ENCODE peak calls at places on chromosome 11, in nine cellular contexts. Z is GM23338; X is natural killer cell; G is body of pancreas; S is Calu3; P is IMR-90; Y is GM20000; N is CD8-positive, alpha-beta T cell; E is astrocyte of the cerebellum. J is an unnamed sample.

GRCh38 chr11:66020618-66021357 is 5.5 kb downstream of the CATSPER1 start:
- DNase-seq in Z (no peak), X (peak), G (no peak), S (peak), P (peak), Y (no peak), N (no peak), E (no peak), J (peak)

GRCh38 chr11:60972182-60973030 is 926 bp downstream of the CD6 start:
- DNase-seq in Z (no peak), X (no peak), G (no peak), S (no peak), P (no peak), Y (no peak), N (no peak), E (no peak), J (no peak)

GRCh38 chr11:117187007-117187406 is 8.5 kb downstream of the SIDT2 start:
- DNase-seq in Z (no peak), X (no peak), G (peak), S (no peak), P (no peak), Y (no peak), N (no peak), E (no peak), J (no peak)

GRCh38 chr11:113161671-113162589 is 152.5 kb upstream of the TTC12 start:
- DNase-seq in Z (no peak), X (no peak), G (peak), S (no peak), P (no peak), Y (no peak), N (no peak), E (no peak), J (no peak)

GRCh38 chr11:131537196-131537595 is 166.8 kb downstream of the NTM start:
- DNase-seq in Z (no peak), X (no peak), G (no peak), S (no peak), P (no peak), Y (no peak), N (no peak), E (no peak), J (no peak)

GRCh38 chr11:134561348-134561720 is 149.3 kb upstream of the B3GAT1 start:
- DNase-seq in Z (no peak), X (no peak), G (no peak), S (no peak), P (no peak), Y (no peak), N (no peak), E (no peak), J (no peak)

GRCh38 chr11:66840317-66841091 is 2.7 kb upstream of the RCE1 start:
- DNase-seq in Z (no peak), X (no peak), G (no peak), S (no peak), P (no peak), Y (no peak), N (no peak), E (no peak), J (no peak)

GRCh38 chr11:69253028-69253427 is 40.9 kb upstream of the MYEOV start:
- DNase-seq in Z (no peak), X (no peak), G (no peak), S (peak), P (peak), Y (no peak), N (no peak), E (peak), J (no peak)

GRCh38 chr11:77411717-77412441 is 62.0 kb downstream of the PAK1 start:
- DNase-seq in Z (peak), X (peak), G (peak), S (peak), P (peak), Y (peak), N (peak), E (peak), J (peak)

GRCh38 chr11:73889019-73889418 is 12.2 kb downstream of the PAAF1 start:
- DNase-seq in Z (no peak), X (no peak), G (no peak), S (no peak), P (peak), Y (no peak), N (no peak), E (no peak), J (no peak)

GRCh38 chr11:34157163-34157562 is 51.7 kb downstream of the NAT10 start:
- DNase-seq in Z (no peak), X (no peak), G (no peak), S (no peak), P (no peak), Y (no peak), N (no peak), E (no peak), J (no peak)

GRCh38 chr11:289706-290620 is 1.0 kb downstream of the PGGHG start:
- DNase-seq in Z (no peak), X (no peak), G (peak), S (no peak), P (no peak), Y (no peak), N (no peak), E (no peak), J (no peak)

GRCh38 chr11:86058360-86058759 is 10.5 kb downstream of the PICALM start:
- DNase-seq in Z (no peak), X (no peak), G (no peak), S (no peak), P (no peak), Y (no peak), N (no peak), E (no peak), J (no peak)

GRCh38 chr11:123063396-123064267 is 1.7 kb upstream of the HSPA8 start:
- DNase-seq in Z (peak), X (peak), G (peak), S (peak), P (peak), Y (no peak), N (no peak), E (peak), J (no peak)

GRCh38 chr11:109421981-109422590 is at the start of gene C11orf87:
- DNase-seq in Z (peak), X (no peak), G (no peak), S (no peak), P (no peak), Y (peak), N (no peak), E (no peak), J (peak)

GRCh38 chr11:94968334-94968958 is 4.9 kb downstream of the CWC15 start:
- DNase-seq in Z (peak), X (no peak), G (no peak), S (no peak), P (peak), Y (no peak), N (no peak), E (peak), J (no peak)

GRCh38 chr11:65334696-65335295 is 1.1 kb downstream of the DPF2 start:
- DNase-seq in Z (no peak), X (no peak), G (no peak), S (no peak), P (no peak), Y (no peak), N (no peak), E (no peak), J (no peak)

GRCh38 chr11:119188887-119189286 is 3.6 kb downstream of the NHERF4 start:
- DNase-seq in Z (no peak), X (no peak), G (no peak), S (no peak), P (no peak), Y (no peak), N (no peak), E (no peak), J (no peak)

GRCh38 chr11:84906995-84907394 is 720.1 kb downstream of the DLG2 start:
- DNase-seq in Z (no peak), X (no peak), G (no peak), S (no peak), P (peak), Y (no peak), N (no peak), E (no peak), J (no peak)

GRCh38 chr11:64165482-64165841 is 451 bp downstream of the MACROD1 start:
- DNase-seq in Z (no peak), X (no peak), G (peak), S (peak), P (no peak), Y (no peak), N (no peak), E (no peak), J (peak)
- TF ChIP-seq CTCF in Z (no peak), X (no peak), G (no peak), S (no peak), P (peak), Y (no peak), N (no peak), E (peak), J (peak)

GRCh38 chr11:32434387-32435151 is 770 bp downstream of the WT1 start:
- DNase-seq in Z (peak), X (no peak), G (no peak), S (no peak), P (no peak), Y (peak), N (no peak), E (no peak), J (peak)
- TF ChIP-seq CTCF in Z (peak), X (no peak), G (no peak), S (no peak), P (no peak), Y (no peak), N (no peak), E (no peak), J (no peak)

GRCh38 chr11:72598466-72598865 is 75.8 kb downstream of the PDE2A start:
- DNase-seq in Z (no peak), X (no peak), G (no peak), S (no peak), P (no peak), Y (no peak), N (no peak), E (no peak), J (no peak)

GRCh38 chr11:72599325-72600117 is 74.7 kb downstream of the PDE2A start:
- DNase-seq in Z (peak), X (no peak), G (no peak), S (no peak), P (no peak), Y (no peak), N (no peak), E (no peak), J (no peak)

GRCh38 chr11:72602250-72602904 is 71.8 kb downstream of the PDE2A start:
- DNase-seq in Z (no peak), X (no peak), G (no peak), S (no peak), P (no peak), Y (no peak), N (no peak), E (no peak), J (no peak)

GRCh38 chr11:72600557-72600956 is 73.7 kb downstream of the PDE2A start:
- DNase-seq in Z (no peak), X (no peak), G (no peak), S (no peak), P (no peak), Y (no peak), N (no peak), E (no peak), J (no peak)

GRCh38 chr11:72598901-72599300 is 75.3 kb downstream of the PDE2A start:
- DNase-seq in Z (peak), X (no peak), G (peak), S (peak), P (peak), Y (no peak), N (no peak), E (no peak), J (no peak)
- TF ChIP-seq CTCF in Z (peak), X (no peak), G (peak), S (peak), P (peak), Y (peak), N (no peak), E (peak), J (no peak)

DNA sequence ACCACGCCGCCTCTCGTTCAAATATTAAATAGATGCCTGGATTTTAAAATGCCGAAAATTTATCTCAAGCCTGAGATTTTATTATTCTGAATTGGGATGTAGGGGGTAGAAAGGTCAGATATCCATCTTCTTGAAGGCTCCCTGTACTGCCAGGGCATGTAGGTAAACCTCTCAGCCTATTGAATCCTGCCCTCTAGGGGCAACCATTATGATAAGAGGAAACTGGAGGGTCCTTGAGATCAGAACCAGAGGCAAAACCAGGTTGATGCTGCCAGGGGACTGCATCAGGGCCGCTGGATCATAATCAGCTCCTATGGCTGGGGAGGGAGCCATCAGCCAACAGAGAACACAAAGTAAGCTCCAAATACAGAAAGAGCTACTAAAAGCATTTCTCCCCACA is 92.4 kb downstream of the KCNC1 start:
- DNase-seq in Z (peak), X (no peak), G (no peak), S (no peak), P (no peak), Y (no peak), N (no peak), E (no peak), J (no peak)
- TF ChIP-seq CTCF in Z (peak), X (no peak), G (no peak), S (no peak), P (peak), Y (no peak), N (no peak), E (peak), J (no peak)

DNA sequence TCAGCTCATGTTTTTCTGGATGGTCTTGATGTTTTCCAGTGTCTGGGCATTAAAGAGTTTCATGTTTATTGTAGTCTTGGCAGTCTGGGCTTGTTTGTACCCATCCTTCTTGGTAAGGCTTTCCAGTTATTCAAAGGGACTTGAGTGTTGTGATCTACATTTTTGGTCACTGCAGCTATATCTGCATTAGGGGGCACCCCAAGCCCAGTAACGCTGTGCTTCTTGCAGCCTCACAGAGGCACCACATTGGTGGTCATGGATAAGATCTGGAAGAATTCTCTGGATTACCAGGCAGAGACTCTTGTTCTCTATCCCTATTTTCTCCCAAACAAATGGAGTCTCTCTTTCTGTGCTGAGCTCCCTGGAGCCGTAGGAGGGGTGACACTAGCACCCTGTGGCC is 451.5 kb upstream of the FAT3 start:
- DNase-seq in Z (peak), X (no peak), G (no peak), S (peak), P (no peak), Y (no peak), N (no peak), E (no peak), J (no peak)
- TF ChIP-seq CTCF in Z (peak), X (no peak), G (no peak), S (no peak), P (no peak), Y (no peak), N (no peak), E (peak), J (no peak)

GRCh38 chr11:88337342-88338222 is at the start of gene CTSC:
- DNase-seq in Z (peak), X (peak), G (peak), S (peak), P (peak), Y (peak), N (peak), E (peak), J (peak)
- TF ChIP-seq CTCF in Z (no peak), X (no peak), G (no peak), S (no peak), P (peak), Y (no peak), N (no peak), E (no peak), J (no peak)

DNA sequence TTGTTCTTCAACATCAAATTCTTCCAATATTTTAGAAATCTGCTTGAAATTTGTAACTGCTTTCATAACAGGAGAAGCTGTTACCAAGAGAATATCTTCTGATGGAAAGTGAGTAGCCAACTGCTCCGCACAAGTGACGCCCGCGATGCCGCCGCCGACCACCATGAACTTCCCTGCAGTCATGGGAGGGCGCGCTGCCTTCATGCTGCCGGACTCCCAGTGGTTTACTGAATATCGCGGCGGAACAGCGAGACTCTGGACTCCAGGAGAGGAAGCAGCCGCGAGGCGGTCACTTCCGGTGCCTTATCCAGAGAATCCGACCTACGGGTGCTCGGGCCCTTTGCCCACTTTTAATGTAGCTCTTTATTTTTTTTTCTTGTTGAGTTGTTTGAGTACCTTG is 190.6 kb downstream of the GUCY1A2 start:
- DNase-seq in Z (no peak), X (no peak), G (no peak), S (no peak), P (no peak), Y (no peak), N (no peak), E (no peak), J (no peak)
- TF ChIP-seq CTCF in Z (no peak), X (no peak), G (no peak), S (no peak), P (no peak), Y (no peak), N (no peak), E (no peak), J (no peak)

GRCh38 chr11:2122907-2123627 is 16.1 kb downstream of the IGF2 start:
- DNase-seq in Z (no peak), X (no peak), G (no peak), S (no peak), P (no peak), Y (no peak), N (no peak), E (no peak), J (no peak)
- TF ChIP-seq CTCF in Z (peak), X (no peak), G (no peak), S (peak), P (no peak), Y (no peak), N (no peak), E (no peak), J (no peak)

GRCh38 chr11:11898648-11899047 is 56.9 kb downstream of the USP47 start:
- DNase-seq in Z (no peak), X (no peak), G (no peak), S (no peak), P (no peak), Y (no peak), N (no peak), E (no peak), J (no peak)

GRCh38 chr11:11894486-11894885 is 52.7 kb downstream of the USP47 start:
- DNase-seq in Z (peak), X (no peak), G (no peak), S (no peak), P (peak), Y (no peak), N (no peak), E (peak), J (no peak)

GRCh38 chr11:11899401-11899800 is 57.6 kb downstream of the USP47 start:
- DNase-seq in Z (peak), X (no peak), G (no peak), S (no peak), P (no peak), Y (no peak), N (no peak), E (no peak), J (no peak)

DNA sequence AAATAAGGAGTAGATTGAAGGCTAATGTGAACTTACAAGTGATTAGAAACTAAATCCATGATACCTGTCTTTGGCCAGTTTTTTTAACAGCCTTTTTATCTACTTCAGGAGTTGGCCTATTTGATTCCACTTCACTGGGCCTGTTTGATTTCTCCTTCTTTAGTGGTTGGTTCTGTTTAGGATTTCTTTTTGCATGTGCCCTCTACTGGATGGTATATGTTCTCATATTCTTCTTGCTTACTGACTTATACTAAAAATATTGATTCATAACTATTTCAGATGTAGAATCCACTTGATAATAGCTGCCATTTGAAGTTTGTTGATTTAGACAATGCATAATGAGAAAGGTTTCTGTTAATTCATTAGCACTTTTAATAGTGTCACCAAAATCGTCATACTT is 53.9 kb downstream of the USP47 start:
- DNase-seq in Z (no peak), X (no peak), G (no peak), S (no peak), P (peak), Y (no peak), N (no peak), E (no peak), J (no peak)
- TF ChIP-seq CTCF in Z (no peak), X (peak), G (no peak), S (peak), P (peak), Y (no peak), N (no peak), E (peak), J (no peak)